ENCODE peak calls at places on chromosome 17, in six cellular contexts. E is neural crest cell, Z is amygdala, J is NCI-H146, X is T-cell, Q is NCI-H774. T is an unnamed sample.

GRCh38 chr17:62916684-62917571 is 49.1 kb upstream of the TANC2 start:
- DNase-seq in X (no peak), E (no peak), J (no peak), Z (no peak), Q (no peak), T (no peak)

GRCh38 chr17:65529761-65530157 is 31.7 kb downstream of the AXIN2 start:
- DNase-seq in E (no peak), Z (no peak), X (no peak), J (no peak), Q (no peak), T (no peak)

GRCh38 chr17:35460354-35460851 is 11.8 kb upstream of the SLFN13 start:
- DNase-seq in J (peak), Z (no peak), Q (peak), E (no peak), X (peak), T (peak)

GRCh38 chr17:2068589-2069051 is 13.7 kb downstream of the HIC1 start:
- DNase-seq in X (no peak), Q (no peak), Z (no peak), E (no peak), J (peak), T (no peak)

GRCh38 chr17:44350733-44351226 is 5.7 kb downstream of the GRN start:
- DNase-seq in X (peak), E (peak), J (peak), Z (peak), Q (peak), T (no peak)

GRCh38 chr17:7558544-7559306 is at the start of gene TNFSF13:
- DNase-seq in Z (no peak), J (no peak), Q (no peak), X (no peak), E (no peak), T (no peak)

GRCh38 chr17:76968707-76969597 is 100.7 kb downstream of the MGAT5B start:
- DNase-seq in J (peak), Z (no peak), Q (peak), E (peak), X (peak), T (peak)

GRCh38 chr17:74164446-74165045 is 38.9 kb upstream of the RPL38 start:
- DNase-seq in X (no peak), E (no peak), Z (no peak), J (no peak), Q (no peak), T (no peak)

GRCh38 chr17:64008830-64009229 is 10.7 kb downstream of the PRR29 start:
- DNase-seq in E (no peak), J (no peak), Q (no peak), X (no peak), Z (no peak), T (no peak)

GRCh38 chr17:10787306-10788020 is 16.4 kb downstream of the TMEM238L start:
- DNase-seq in Q (no peak), X (no peak), Z (no peak), J (no peak), E (no peak), T (no peak)

GRCh38 chr17:56230660-56231059 is 77.4 kb downstream of the ANKFN1 start:
- DNase-seq in X (no peak), J (no peak), Z (no peak), Q (no peak), E (no peak), T (no peak)

GRCh38 chr17:4509923-4510614 is 11.4 kb downstream of the SPNS2 start:
- DNase-seq in Q (no peak), X (no peak), Z (no peak), J (no peak), E (no peak), T (no peak)

GRCh38 chr17:39069114-39069756 is 82.2 kb downstream of the PLXDC1 start:
- DNase-seq in X (peak), J (no peak), Z (no peak), Q (peak), E (no peak), T (no peak)

GRCh38 chr17:45034599-45034998 is 16.8 kb downstream of the DCAKD start:
- DNase-seq in Q (no peak), E (no peak), J (no peak), Z (no peak), X (no peak), T (no peak)

GRCh38 chr17:43528988-43529814 is 16.9 kb downstream of the ETV4 start:
- DNase-seq in Z (no peak), X (no peak), J (no peak), Q (no peak), E (no peak), T (no peak)

GRCh38 chr17:10843806-10844205 is 5.9 kb upstream of the PIRT start:
- DNase-seq in Q (no peak), X (no peak), Z (no peak), J (no peak), E (peak), T (no peak)

GRCh38 chr17:82942166-82943130 is 102.6 kb upstream of the ZNF750 start:
- DNase-seq in Z (no peak), Q (no peak), E (no peak), X (no peak), J (no peak), T (no peak)

GRCh38 chr17:40097931-40098845 is 2.2 kb downstream of the NR1D1 start:
- DNase-seq in E (no peak), Z (no peak), X (no peak), J (no peak), Q (no peak), T (no peak)

GRCh38 chr17:40560592-40561293 is 4.5 kb downstream of the CCR7 start:
- DNase-seq in X (peak), J (no peak), E (no peak), Q (no peak), Z (no peak), T (no peak)

GRCh38 chr17:41537990-41538389 is 9.9 kb upstream of the KRT19 start:
- DNase-seq in E (no peak), X (no peak), Z (no peak), J (no peak), Q (no peak), T (no peak)

GRCh38 chr17:22506231-22506630 is 813.9 kb downstream of the KCNJ18 start:
- DNase-seq in Q (no peak), E (no peak), Z (no peak), X (no peak), J (no peak), T (no peak)

GRCh38 chr17:17420561-17421269 is 56.1 kb upstream of the MED9 start:
- DNase-seq in E (no peak), Q (no peak), J (no peak), Z (no peak), X (no peak), T (no peak)

GRCh38 chr17:8941980-8942617 is 23.4 kb downstream of the PIK3R5 start:
- DNase-seq in J (no peak), X (peak), Q (no peak), Z (no peak), E (no peak), T (no peak)